ENCODE peak calls at places on chromosomes 7 and 10, in six cellular contexts. One of them, this sample, is unnamed.

GRCh38 chr7:50782376-50783208 is at the start of gene GRB10:
- DNase-seq in naive thymus-derived CD4-positive, alpha-beta T cell: peak; percentile 16
- DNase-seq in K562: no peak
- DNase-seq in mammary epithelial cell: no peak
- DNase-seq in prostate gland: no peak
- DNase-seq in neural progenitor cell: peak; percentile 84
- DNase-seq in this sample: peak; percentile 85

GRCh38 chr7:73482746-73483145 is 39.3 kb downstream of the BAZ1B start:
- DNase-seq in neural progenitor cell: peak; percentile 31
- DNase-seq in K562: no peak
- DNase-seq in prostate gland: no peak
- DNase-seq in naive thymus-derived CD4-positive, alpha-beta T cell: no peak
- DNase-seq in mammary epithelial cell: no peak
- DNase-seq in this sample: no peak

GRCh38 chr10:91198781-91199180 is 21.7 kb upstream of the PCGF5 start:
- DNase-seq in mammary epithelial cell: peak; percentile 33
- DNase-seq in K562: no peak
- DNase-seq in prostate gland: peak; percentile 10
- DNase-seq in neural progenitor cell: no peak
- DNase-seq in naive thymus-derived CD4-positive, alpha-beta T cell: no peak
- DNase-seq in this sample: no peak

GRCh38 chr7:57404967-57405421 is 45.0 kb upstream of the ZNF716 start:
- DNase-seq in K562: no peak
- DNase-seq in mammary epithelial cell: no peak
- DNase-seq in naive thymus-derived CD4-positive, alpha-beta T cell: no peak
- DNase-seq in prostate gland: no peak
- DNase-seq in neural progenitor cell: no peak
- DNase-seq in this sample: no peak

GRCh38 chr10:51176976-51177690 is 102.8 kb downstream of the PRKG1 start:
- DNase-seq in mammary epithelial cell: no peak
- DNase-seq in naive thymus-derived CD4-positive, alpha-beta T cell: no peak
- DNase-seq in prostate gland: no peak
- DNase-seq in neural progenitor cell: no peak
- DNase-seq in K562: no peak
- DNase-seq in this sample: no peak

GRCh38 chr10:87761892-87762291 is 56.1 kb downstream of the ATAD1 start:
- DNase-seq in K562: no peak
- DNase-seq in mammary epithelial cell: peak; percentile 83
- DNase-seq in naive thymus-derived CD4-positive, alpha-beta T cell: no peak
- DNase-seq in neural progenitor cell: no peak
- DNase-seq in prostate gland: no peak
- DNase-seq in this sample: no peak

GRCh38 chr10:37566336-37566735 is 291.1 kb downstream of the ZNF248 start:
- DNase-seq in mammary epithelial cell: no peak
- DNase-seq in neural progenitor cell: no peak
- DNase-seq in prostate gland: no peak
- DNase-seq in K562: no peak
- DNase-seq in naive thymus-derived CD4-positive, alpha-beta T cell: no peak
- DNase-seq in this sample: no peak

GRCh38 chr7:157682064-157682945 is 345.5 kb downstream of the DNAJB6 start:
- DNase-seq in prostate gland: no peak
- DNase-seq in naive thymus-derived CD4-positive, alpha-beta T cell: no peak
- DNase-seq in K562: no peak
- DNase-seq in mammary epithelial cell: no peak
- DNase-seq in neural progenitor cell: no peak
- DNase-seq in this sample: peak; percentile 1

GRCh38 chr7:157080111-157080730 is 58.5 kb upstream of the UBE3C start:
- DNase-seq in neural progenitor cell: no peak
- DNase-seq in K562: peak; percentile 10
- DNase-seq in naive thymus-derived CD4-positive, alpha-beta T cell: no peak
- DNase-seq in prostate gland: no peak
- DNase-seq in mammary epithelial cell: peak; percentile 6
- DNase-seq in this sample: no peak

GRCh38 chr10:5125315-5126044 is 31.3 kb downstream of the AKR1C3 start:
- DNase-seq in neural progenitor cell: no peak
- DNase-seq in naive thymus-derived CD4-positive, alpha-beta T cell: no peak
- DNase-seq in prostate gland: no peak
- DNase-seq in mammary epithelial cell: peak; percentile 19
- DNase-seq in K562: no peak
- DNase-seq in this sample: no peak

GRCh38 chr10:73911553-73912004 is 647 bp downstream of the PLAU start:
- DNase-seq in mammary epithelial cell: peak; percentile 66
- DNase-seq in prostate gland: no peak
- DNase-seq in neural progenitor cell: no peak
- DNase-seq in K562: no peak
- DNase-seq in naive thymus-derived CD4-positive, alpha-beta T cell: no peak
- DNase-seq in this sample: no peak

GRCh38 chr7:13262929-13263530 is 575.6 kb downstream of the ARL4A start:
- DNase-seq in neural progenitor cell: peak; percentile 40
- DNase-seq in prostate gland: no peak
- DNase-seq in K562: peak; percentile 27
- DNase-seq in naive thymus-derived CD4-positive, alpha-beta T cell: peak; percentile 28
- DNase-seq in mammary epithelial cell: peak; percentile 10
- DNase-seq in this sample: peak; percentile 13

GRCh38 chr7:44431091-44431608 is 59.3 kb downstream of the NUDCD3 start:
- DNase-seq in neural progenitor cell: peak; percentile 18
- DNase-seq in naive thymus-derived CD4-positive, alpha-beta T cell: peak; percentile 12
- DNase-seq in mammary epithelial cell: no peak
- DNase-seq in prostate gland: no peak
- DNase-seq in K562: peak; percentile 38
- DNase-seq in this sample: no peak

GRCh38 chr7:125683156-125683555 is 753.5 kb upstream of the POT1 start:
- DNase-seq in mammary epithelial cell: no peak
- DNase-seq in neural progenitor cell: no peak
- DNase-seq in K562: no peak
- DNase-seq in prostate gland: no peak
- DNase-seq in naive thymus-derived CD4-positive, alpha-beta T cell: no peak
- DNase-seq in this sample: no peak

GRCh38 chr10:33041783-33042437 is 83.9 kb upstream of the ITGB1 start:
- DNase-seq in mammary epithelial cell: no peak
- DNase-seq in naive thymus-derived CD4-positive, alpha-beta T cell: no peak
- DNase-seq in neural progenitor cell: no peak
- DNase-seq in prostate gland: no peak
- DNase-seq in K562: no peak
- DNase-seq in this sample: peak; percentile 22

GRCh38 chr7:12508005-12508404 is 62.5 kb upstream of the SCIN start:
- DNase-seq in K562: no peak
- DNase-seq in neural progenitor cell: no peak
- DNase-seq in naive thymus-derived CD4-positive, alpha-beta T cell: no peak
- DNase-seq in mammary epithelial cell: no peak
- DNase-seq in prostate gland: no peak
- DNase-seq in this sample: no peak

GRCh38 chr7:87984088-87984487 is 50.0 kb downstream of the ADAM22 start:
- DNase-seq in neural progenitor cell: no peak
- DNase-seq in mammary epithelial cell: no peak
- DNase-seq in prostate gland: no peak
- DNase-seq in K562: no peak
- DNase-seq in naive thymus-derived CD4-positive, alpha-beta T cell: no peak
- DNase-seq in this sample: no peak

GRCh38 chr10:4267084-4267774 is 482.2 kb upstream of the KLF6 start:
- DNase-seq in K562: no peak
- DNase-seq in prostate gland: no peak
- DNase-seq in naive thymus-derived CD4-positive, alpha-beta T cell: no peak
- DNase-seq in neural progenitor cell: no peak
- DNase-seq in mammary epithelial cell: no peak
- DNase-seq in this sample: no peak

GRCh38 chr10:100167521-100168312 is 18.1 kb downstream of the ERLIN1 start:
- DNase-seq in mammary epithelial cell: no peak
- DNase-seq in K562: no peak
- DNase-seq in prostate gland: no peak
- DNase-seq in neural progenitor cell: no peak
- DNase-seq in naive thymus-derived CD4-positive, alpha-beta T cell: no peak
- DNase-seq in this sample: no peak

GRCh38 chr7:151786241-151786640 is 90.7 kb downstream of the PRKAG2 start:
- DNase-seq in K562: no peak
- DNase-seq in mammary epithelial cell: no peak
- DNase-seq in prostate gland: no peak
- DNase-seq in naive thymus-derived CD4-positive, alpha-beta T cell: no peak
- DNase-seq in neural progenitor cell: no peak
- DNase-seq in this sample: no peak

GRCh38 chr7:148747274-148747673 is 48.6 kb downstream of the CUL1 start:
- DNase-seq in naive thymus-derived CD4-positive, alpha-beta T cell: no peak
- DNase-seq in mammary epithelial cell: peak; percentile 19
- DNase-seq in K562: peak; percentile 45
- DNase-seq in prostate gland: no peak
- DNase-seq in neural progenitor cell: peak; percentile 63
- DNase-seq in this sample: peak; percentile 17

GRCh38 chr7:121081327-121081936 is 92.9 kb downstream of the CPED1 start:
- DNase-seq in K562: peak; percentile 44
- DNase-seq in naive thymus-derived CD4-positive, alpha-beta T cell: peak; percentile 47
- DNase-seq in mammary epithelial cell: peak; percentile 67
- DNase-seq in neural progenitor cell: peak; percentile 43
- DNase-seq in prostate gland: no peak
- DNase-seq in this sample: no peak

GRCh38 chr7:24057243-24057642 is 226.7 kb upstream of the NPY start:
- DNase-seq in naive thymus-derived CD4-positive, alpha-beta T cell: no peak
- DNase-seq in neural progenitor cell: no peak
- DNase-seq in prostate gland: no peak
- DNase-seq in K562: peak; percentile 19
- DNase-seq in mammary epithelial cell: no peak
- DNase-seq in this sample: no peak

GRCh38 chr10:12617205-12618175 is 268.1 kb downstream of the CAMK1D start:
- DNase-seq in mammary epithelial cell: peak; percentile 14
- DNase-seq in naive thymus-derived CD4-positive, alpha-beta T cell: no peak
- DNase-seq in K562: no peak
- DNase-seq in prostate gland: no peak
- DNase-seq in neural progenitor cell: no peak
- DNase-seq in this sample: no peak

GRCh38 chr10:114482915-114483314 is 78.6 kb upstream of the AFAP1L2 start:
- DNase-seq in prostate gland: no peak
- DNase-seq in naive thymus-derived CD4-positive, alpha-beta T cell: no peak
- DNase-seq in K562: no peak
- DNase-seq in mammary epithelial cell: no peak
- DNase-seq in neural progenitor cell: no peak
- DNase-seq in this sample: no peak

GRCh38 chr7:56053993-56054392 is 2.4 kb downstream of the CCT6A start:
- DNase-seq in mammary epithelial cell: no peak
- DNase-seq in prostate gland: no peak
- DNase-seq in neural progenitor cell: no peak
- DNase-seq in naive thymus-derived CD4-positive, alpha-beta T cell: no peak
- DNase-seq in K562: no peak
- DNase-seq in this sample: no peak

GRCh38 chr10:12042409-12042796 is 206 bp downstream of the UPF2 start:
- DNase-seq in naive thymus-derived CD4-positive, alpha-beta T cell: no peak
- DNase-seq in mammary epithelial cell: no peak
- DNase-seq in prostate gland: no peak
- DNase-seq in neural progenitor cell: no peak
- DNase-seq in K562: peak; percentile 42
- DNase-seq in this sample: peak; percentile 44

GRCh38 chr10:129320340-129320739 is 146.7 kb upstream of the MGMT start:
- DNase-seq in neural progenitor cell: no peak
- DNase-seq in prostate gland: no peak
- DNase-seq in naive thymus-derived CD4-positive, alpha-beta T cell: no peak
- DNase-seq in mammary epithelial cell: no peak
- DNase-seq in K562: no peak
- DNase-seq in this sample: no peak

GRCh38 chr10:114404171-114405010 is at the start of gene AFAP1L2:
- DNase-seq in neural progenitor cell: peak; percentile 63
- DNase-seq in naive thymus-derived CD4-positive, alpha-beta T cell: no peak
- DNase-seq in prostate gland: no peak
- DNase-seq in mammary epithelial cell: peak; percentile 78
- DNase-seq in K562: no peak
- DNase-seq in this sample: no peak

GRCh38 chr7:88881136-88881535 is 85.6 kb upstream of the TEX47 start:
- DNase-seq in neural progenitor cell: no peak
- DNase-seq in naive thymus-derived CD4-positive, alpha-beta T cell: no peak
- DNase-seq in prostate gland: no peak
- DNase-seq in K562: no peak
- DNase-seq in mammary epithelial cell: no peak
- DNase-seq in this sample: no peak

GRCh38 chr10:76201962-76202361 is 770.5 kb downstream of the LRMDA start:
- DNase-seq in neural progenitor cell: no peak
- DNase-seq in prostate gland: peak; percentile 30
- DNase-seq in K562: no peak
- DNase-seq in naive thymus-derived CD4-positive, alpha-beta T cell: no peak
- DNase-seq in mammary epithelial cell: no peak
- DNase-seq in this sample: no peak

GRCh38 chr10:119090968-119091367 is 10.4 kb upstream of the EIF3A start:
- DNase-seq in mammary epithelial cell: peak; percentile 95
- DNase-seq in naive thymus-derived CD4-positive, alpha-beta T cell: peak; percentile 39
- DNase-seq in K562: peak; percentile 73
- DNase-seq in prostate gland: no peak
- DNase-seq in neural progenitor cell: no peak
- DNase-seq in this sample: no peak

GRCh38 chr10:71237843-71238623 is 25.7 kb downstream of the UNC5B start:
- DNase-seq in neural progenitor cell: no peak
- DNase-seq in K562: no peak
- DNase-seq in mammary epithelial cell: no peak
- DNase-seq in prostate gland: no peak
- DNase-seq in naive thymus-derived CD4-positive, alpha-beta T cell: no peak
- DNase-seq in this sample: no peak
- H3K4me1 ChIP-seq in neural progenitor cell: peaks cover 21% of the 10 kb centered on the region
- H3K4me1 ChIP-seq in K562: peaks cover 44% of the 10 kb centered on the region
- H3K4me1 ChIP-seq in mammary epithelial cell: peaks cover 3% of the 10 kb centered on the region
- H3K4me1 ChIP-seq in prostate gland: peaks cover 19% of the 10 kb centered on the region
- H3K4me1 ChIP-seq in naive thymus-derived CD4-positive, alpha-beta T cell: no peaks in the 10 kb centered on the region
- H3K4me1 ChIP-seq in this sample: peaks cover 5% of the 10 kb centered on the region

DNA sequence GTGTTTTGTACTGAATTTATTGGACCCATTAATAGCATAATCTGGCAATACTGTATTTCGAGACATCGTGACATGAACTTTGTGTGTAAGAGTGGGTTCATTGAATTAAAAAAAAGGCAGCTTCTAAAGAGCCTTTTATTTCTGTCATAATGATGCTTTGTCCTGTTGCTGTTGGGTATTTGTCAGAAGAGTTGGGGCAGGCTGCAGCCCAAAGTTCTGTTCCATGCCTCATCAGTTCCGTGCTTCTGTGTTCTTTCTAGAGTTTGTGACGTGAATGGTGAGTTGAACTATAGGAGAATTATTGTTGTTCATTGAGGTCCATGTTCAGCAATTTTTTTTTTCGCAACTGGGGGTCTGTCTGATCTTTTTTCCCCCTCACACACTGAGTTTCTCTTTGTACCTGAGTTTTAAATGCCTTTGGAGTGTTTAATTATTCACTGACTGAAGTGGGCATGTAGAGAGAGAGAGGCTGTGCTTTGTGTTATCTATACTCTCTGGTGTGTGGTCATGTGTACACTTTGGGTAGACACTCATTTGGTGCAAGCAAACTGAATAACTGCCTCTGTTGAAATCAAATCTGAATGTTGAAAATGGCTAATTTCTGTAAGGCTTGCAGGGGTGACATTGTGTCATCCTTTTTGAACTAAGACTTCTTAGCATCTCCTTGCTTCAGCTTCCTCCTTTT is 69.8 kb downstream of the ADD3 start:
- DNase-seq in naive thymus-derived CD4-positive, alpha-beta T cell: no peak
- DNase-seq in K562: no peak
- DNase-seq in prostate gland: no peak
- DNase-seq in mammary epithelial cell: peak; percentile 52
- DNase-seq in neural progenitor cell: no peak
- DNase-seq in this sample: no peak
- H3K4me1 ChIP-seq in naive thymus-derived CD4-positive, alpha-beta T cell: peaks cover 70% of the 10 kb centered on the region
- H3K4me1 ChIP-seq in K562: peaks cover 8% of the 10 kb centered on the region
- H3K4me1 ChIP-seq in prostate gland: no peaks in the 10 kb centered on the region
- H3K4me1 ChIP-seq in mammary epithelial cell: peaks cover 52% of the 10 kb centered on the region
- H3K4me1 ChIP-seq in neural progenitor cell: peaks cover 37% of the 10 kb centered on the region
- H3K4me1 ChIP-seq in this sample: peaks cover 25% of the 10 kb centered on the region

GRCh38 chr7:47449810-47450586 is 131.9 kb downstream of the TNS3 start:
- DNase-seq in K562: no peak
- DNase-seq in mammary epithelial cell: no peak
- DNase-seq in prostate gland: no peak
- DNase-seq in naive thymus-derived CD4-positive, alpha-beta T cell: no peak
- DNase-seq in neural progenitor cell: peak; percentile 50
- DNase-seq in this sample: no peak
- H3K4me1 ChIP-seq in K562: no peaks in the 10 kb centered on the region
- H3K4me1 ChIP-seq in mammary epithelial cell: peaks cover 24% of the 10 kb centered on the region
- H3K4me1 ChIP-seq in prostate gland: no peaks in the 10 kb centered on the region
- H3K4me1 ChIP-seq in naive thymus-derived CD4-positive, alpha-beta T cell: no peaks in the 10 kb centered on the region
- H3K4me1 ChIP-seq in neural progenitor cell: peaks cover 24% of the 10 kb centered on the region
- H3K4me1 ChIP-seq in this sample: no peaks in the 10 kb centered on the region

GRCh38 chr7:5426226-5426475 is 2.5 kb upstream of the TNRC18 start:
- DNase-seq in prostate gland: peak; percentile 53
- DNase-seq in mammary epithelial cell: no peak
- DNase-seq in neural progenitor cell: no peak
- DNase-seq in K562: no peak
- DNase-seq in naive thymus-derived CD4-positive, alpha-beta T cell: no peak
- DNase-seq in this sample: no peak
- H3K4me1 ChIP-seq in prostate gland: peaks cover 8% of the 10 kb centered on the region
- H3K4me1 ChIP-seq in mammary epithelial cell: peaks cover 11% of the 10 kb centered on the region
- H3K4me1 ChIP-seq in neural progenitor cell: peaks cover 23% of the 10 kb centered on the region
- H3K4me1 ChIP-seq in K562: peaks cover 86% of the 10 kb centered on the region
- H3K4me1 ChIP-seq in naive thymus-derived CD4-positive, alpha-beta T cell: peaks cover 24% of the 10 kb centered on the region
- H3K4me1 ChIP-seq in this sample: peaks cover 13% of the 10 kb centered on the region